ENCODE peak calls at places on chromosomes 2 and 18, in four cellular contexts. B is fibroblast of lung, N is stomach, X is endothelial cell of umbilical vein. S is an unnamed sample. For H3K36me3 and H3K27me3, the result is how much of the 10 kb centered on the place peaks cover.

GRCh38 chr2:25806941-25807340 is 71.3 kb downstream of the ASXL2 start:
- DNase-seq in N (no peak), X (no peak), B (no peak), S (no peak)

GRCh38 chr18:9048808-9049494 is 53.5 kb upstream of the NDUFV2 start:
- DNase-seq in N (no peak), B (no peak), X (no peak), S (no peak)

GRCh38 chr18:14179306-14179705 is 47.1 kb upstream of the ZNF519 start:
- DNase-seq in B (no peak), X (no peak), N (no peak), S (no peak)

GRCh38 chr2:172985139-172985874 is 90.3 kb upstream of the MAP3K20 start:
- DNase-seq in N (peak), X (peak), B (no peak), S (peak)

GRCh38 chr2:147171961-147172360 is 672.9 kb upstream of the ACVR2A start:
- DNase-seq in N (no peak), B (peak), X (no peak), S (no peak)

GRCh38 chr2:137975280-137976271 is 11.3 kb downstream of the HNMT start:
- DNase-seq in N (no peak), B (no peak), X (no peak), S (no peak)

GRCh38 chr2:84519332-84519957 is 3.1 kb downstream of the DNAH6 start:
- DNase-seq in B (no peak), X (no peak), N (no peak), S (no peak)

GRCh38 chr2:120904379-120904778 is 168.7 kb downstream of the GLI2 start:
- DNase-seq in X (no peak), N (no peak), B (no peak), S (no peak)

GRCh38 chr2:149001496-149001895 is 37.0 kb upstream of the LYPD6B start:
- DNase-seq in B (no peak), N (no peak), X (no peak), S (no peak)

GRCh38 chr2:234628953-234629352 is 132.1 kb upstream of the ARL4C start:
- DNase-seq in B (no peak), X (no peak), N (no peak), S (no peak)

GRCh38 chr2:213065583-213066444 is 85.6 kb downstream of the IKZF2 start:
- DNase-seq in N (peak), B (peak), X (no peak), S (peak)

GRCh38 chr18:3044931-3045698 is 32.2 kb upstream of the LPIN2 start:
- DNase-seq in X (peak), B (no peak), N (peak), S (no peak)

GRCh38 chr2:120228503-120228902 is 5.3 kb upstream of the TMEM185B start:
- DNase-seq in B (no peak), X (no peak), N (no peak), S (no peak)

GRCh38 chr2:63054812-63055509 is 4.3 kb downstream of the OTX1 start:
- DNase-seq in B (no peak), X (no peak), N (no peak), S (no peak)

GRCh38 chr2:63053889-63054725 is 3.5 kb downstream of the OTX1 start:
- DNase-seq in N (no peak), B (no peak), X (peak), S (no peak)

GRCh38 chr2:63057249-63058148 is 6.9 kb downstream of the OTX1 start:
- DNase-seq in X (peak), N (no peak), B (no peak), S (no peak)

GRCh38 chr2:63056309-63057065 is 5.9 kb downstream of the OTX1 start:
- DNase-seq in N (no peak), X (no peak), B (no peak), S (no peak)

DNA sequence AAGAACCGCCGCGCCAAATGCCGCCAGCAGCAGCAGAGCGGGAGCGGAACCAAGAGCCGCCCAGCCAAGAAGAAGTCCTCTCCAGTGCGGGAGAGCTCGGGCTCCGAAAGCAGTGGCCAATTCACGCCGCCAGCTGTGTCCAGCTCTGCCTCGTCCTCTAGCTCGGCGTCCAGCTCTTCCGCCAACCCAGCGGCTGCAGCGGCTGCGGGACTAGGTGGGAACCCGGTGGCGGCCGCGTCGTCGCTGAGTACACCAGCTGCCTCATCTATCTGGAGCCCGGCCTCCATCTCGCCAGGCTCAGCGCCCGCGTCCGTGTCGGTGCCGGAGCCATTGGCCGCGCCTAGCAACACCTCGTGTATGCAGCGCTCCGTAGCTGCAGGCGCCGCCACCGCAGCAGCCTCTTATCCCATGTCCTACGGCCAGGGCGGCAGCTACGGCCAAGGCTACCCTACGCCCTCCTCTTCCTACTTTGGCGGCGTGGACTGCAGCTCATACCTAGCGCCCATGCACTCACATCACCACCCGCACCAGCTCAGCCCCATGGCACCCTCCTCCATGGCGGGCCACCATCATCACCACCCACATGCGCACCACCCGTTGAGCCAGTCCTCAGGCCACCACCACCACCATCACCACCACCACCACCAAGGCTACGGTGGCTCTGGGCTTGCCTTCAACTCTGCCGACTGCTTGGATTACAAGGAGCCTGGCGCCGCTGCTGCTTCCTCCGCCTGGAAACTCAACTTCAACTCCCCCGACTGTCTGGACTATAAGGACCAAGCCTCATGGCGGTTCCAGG is 5.1 kb downstream of the OTX1 start:
- DNase-seq in N (no peak), B (no peak), X (no peak), S (no peak)
- H3K36me3 ChIP-seq in N (under half), B (under half), X (under half), S (under half)

GRCh38 chr2:136238214-136238551 is 120.2 kb upstream of the CXCR4 start:
- DNase-seq in N (no peak), X (no peak), B (no peak), S (peak)

GRCh38 chr2:136234261-136234660 is 116.3 kb upstream of the CXCR4 start:
- DNase-seq in X (no peak), N (no peak), B (no peak), S (no peak)

GRCh38 chr2:136238552-136239346 is 120.8 kb upstream of the CXCR4 start:
- DNase-seq in X (peak), N (no peak), B (peak), S (peak)

GRCh38 chr2:136233315-136233714 is 115.4 kb upstream of the CXCR4 start:
- DNase-seq in N (no peak), X (no peak), B (no peak), S (no peak)

DNA sequence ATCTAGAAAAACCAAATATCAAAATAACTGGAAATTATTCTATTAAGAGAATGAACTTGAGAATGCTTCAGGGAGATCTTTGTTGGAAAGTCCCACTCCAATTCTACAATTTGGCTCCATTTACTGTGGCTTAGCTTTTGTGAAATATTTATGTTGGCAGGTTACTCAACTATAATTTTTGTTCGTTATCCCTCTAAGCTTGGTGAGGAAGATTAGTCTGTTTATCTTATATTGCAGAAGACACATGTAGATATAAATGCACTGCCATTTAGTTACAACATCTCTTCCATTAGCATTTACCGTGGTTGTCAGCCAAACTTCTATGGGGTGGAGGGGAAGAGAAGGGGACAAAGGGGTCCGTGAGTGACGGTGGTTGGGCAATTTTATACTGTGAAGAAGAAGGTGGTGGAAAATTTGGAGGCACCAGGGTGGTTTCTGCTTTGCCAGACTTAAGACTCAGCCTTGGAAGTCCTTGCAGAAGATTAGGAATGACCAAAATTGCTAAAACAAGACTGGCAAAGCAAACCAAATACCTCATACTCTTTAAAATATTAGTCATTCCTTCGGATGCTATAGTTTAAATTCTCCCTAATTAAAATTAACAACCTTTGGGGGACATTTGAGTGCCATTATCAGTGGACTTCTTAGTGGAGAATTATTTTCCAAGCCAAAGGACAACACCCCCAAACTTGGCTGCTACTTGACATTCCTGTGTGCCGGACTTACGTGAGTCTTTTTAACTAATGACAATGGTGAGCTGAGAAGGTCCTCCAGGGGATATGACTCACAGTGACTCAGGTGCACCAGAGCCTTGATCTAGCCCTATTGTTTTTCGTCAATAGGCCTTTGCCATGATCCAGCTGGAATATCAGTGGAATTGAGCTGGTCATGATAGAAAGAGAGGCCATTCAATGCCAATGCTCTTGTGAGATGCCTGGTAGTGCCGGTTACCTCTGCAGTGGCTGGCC is 117.8 kb upstream of the CXCR4 start:
- DNase-seq in N (no peak), B (peak), X (peak), S (peak)
- H3K27me3 ChIP-seq in N (under half), B (under half), X (under half), S (under half)

DNA sequence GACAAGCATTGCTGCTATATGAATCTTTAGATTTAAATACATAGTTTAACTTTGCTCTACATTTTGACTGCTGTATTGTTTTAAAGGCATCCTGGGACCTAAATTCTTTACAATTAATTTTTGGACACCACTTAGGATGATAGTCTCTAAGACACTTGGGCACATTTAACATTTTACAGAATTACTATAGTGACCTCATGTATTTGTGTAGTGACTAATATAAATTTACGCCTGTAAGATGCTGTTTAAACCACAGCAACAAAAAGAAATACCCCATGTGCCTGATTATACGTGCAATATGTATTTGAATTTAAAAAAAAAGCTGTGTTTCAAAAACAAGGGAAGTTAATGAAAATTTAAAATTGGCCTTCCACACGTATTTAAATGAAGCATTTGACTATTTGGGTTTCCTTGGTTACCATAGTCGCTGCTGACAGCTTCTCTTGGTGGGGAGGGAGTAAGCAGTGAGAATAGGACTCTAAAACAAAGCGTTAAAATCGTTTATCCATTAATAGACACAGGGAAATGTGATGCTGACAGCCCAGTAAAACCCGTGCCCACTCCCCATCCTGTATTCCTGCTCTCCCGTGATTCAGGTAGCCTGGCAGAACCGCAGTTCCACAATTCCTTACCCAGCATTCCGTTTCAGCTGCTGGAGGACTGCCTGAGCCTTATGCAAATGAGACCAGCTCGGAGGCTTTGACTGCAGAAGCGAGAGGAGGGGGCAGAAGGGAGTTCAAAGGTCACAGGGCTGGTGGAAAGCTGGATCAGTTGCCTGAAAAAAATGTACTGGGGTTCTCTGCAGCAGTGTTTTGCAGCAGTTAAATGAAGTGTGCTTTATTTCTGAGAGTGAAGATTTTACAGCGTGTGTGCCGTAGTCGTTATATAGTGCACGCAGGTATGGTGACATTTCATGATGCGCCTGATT is 104.3 kb downstream of the CSRNP3 start:
- DNase-seq in N (peak), B (peak), X (peak), S (peak)
- H3K36me3 ChIP-seq in N (under half), B (under half), X (under half), S (under half)

GRCh38 chr2:128641421-128642095 is 322.9 kb upstream of the HS6ST1 start:
- DNase-seq in N (peak), X (no peak), B (no peak), S (no peak)
- H3K27me3 ChIP-seq in N (under half), X (under half), B (under half), S (under half)

DNA sequence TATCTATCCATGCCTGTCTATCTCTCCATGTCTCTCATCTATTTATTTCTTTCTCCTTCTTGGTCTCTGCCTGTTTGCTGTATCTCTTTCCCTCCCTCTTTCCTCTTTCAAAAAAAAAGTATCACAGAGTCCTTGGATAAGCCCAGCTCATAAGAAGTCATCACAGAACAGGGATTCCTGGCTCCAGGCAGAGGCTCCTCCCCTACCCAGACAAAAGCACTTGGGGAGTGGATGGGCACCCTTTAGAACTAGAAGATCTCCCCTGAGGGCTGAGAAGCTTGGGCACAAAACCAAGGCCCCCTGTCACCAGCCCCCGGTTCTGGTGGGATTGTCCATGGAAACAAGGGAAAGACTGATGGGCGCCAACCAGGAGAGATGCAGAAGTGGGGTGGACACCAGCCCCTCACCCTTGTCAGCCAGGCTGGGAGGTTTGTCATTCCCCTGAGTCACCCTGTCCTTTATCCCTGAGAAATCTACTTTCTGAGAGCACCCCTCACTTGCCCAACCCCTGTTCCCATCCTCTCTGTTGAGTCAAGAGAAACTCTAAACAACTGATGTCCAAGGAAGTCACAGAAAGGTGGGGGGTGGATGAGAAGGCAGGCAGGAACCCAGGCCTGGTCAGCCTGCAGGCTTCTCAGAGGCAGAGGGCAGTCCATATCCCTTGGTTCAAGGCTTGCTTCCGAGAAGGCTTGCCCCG is 127.1 kb downstream of the TNS1 start:
- DNase-seq in N (no peak), X (no peak), B (no peak), S (no peak)
- H3K36me3 ChIP-seq in N (half or more), X (under half), B (under half), S (under half)

DNA sequence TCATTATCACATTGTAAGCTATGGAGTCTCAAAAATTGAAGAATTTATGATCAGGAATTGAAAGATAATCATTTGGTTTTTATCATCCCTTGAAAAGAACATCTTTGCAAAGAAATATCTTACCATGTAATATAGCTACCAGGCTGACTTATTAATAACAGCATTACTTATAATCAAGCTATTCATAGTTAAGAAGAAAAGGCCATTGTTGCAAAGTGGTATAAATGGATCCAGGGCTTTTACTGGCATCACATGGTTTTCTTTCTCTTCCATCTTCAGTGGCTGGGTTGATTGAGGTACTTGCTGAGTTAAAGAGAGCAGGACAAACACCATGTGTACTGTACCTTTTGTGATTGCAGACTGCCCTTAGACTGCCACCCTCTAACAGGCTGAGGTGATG is 39.6 kb downstream of the MFSD6 start:
- DNase-seq in B (no peak), X (no peak), N (no peak), S (no peak)
- H3K27me3 ChIP-seq in B (under half), X (under half), N (under half), S (under half)

DNA sequence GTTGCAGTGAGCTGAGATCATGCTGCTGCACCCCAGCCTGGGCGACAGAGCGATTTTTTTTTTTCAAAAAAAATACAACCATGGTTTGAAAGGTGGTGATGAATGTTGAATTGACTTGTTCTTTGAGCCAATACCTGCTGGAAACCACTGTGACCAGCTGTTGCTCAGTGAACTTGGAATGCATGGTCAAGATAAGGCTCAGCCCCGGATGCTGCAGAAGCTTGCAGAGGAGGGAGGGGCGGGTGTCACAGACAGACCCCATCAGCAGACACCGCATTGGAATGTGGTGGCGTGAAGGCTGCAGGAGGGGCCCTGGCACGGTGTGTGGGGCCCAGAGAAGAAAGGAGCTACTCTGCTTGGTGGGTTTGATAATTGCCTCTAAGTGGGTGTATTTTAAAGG is 91.6 kb downstream of the ITGB1BP1 start:
- DNase-seq in B (peak), N (no peak), X (no peak), S (no peak)
- H3K36me3 ChIP-seq in B (under half), N (under half), X (under half), S (half or more)

GRCh38 chr2:69184224-69184623 is 171.2 kb downstream of the ANTXR1 start:
- DNase-seq in N (no peak), X (no peak), B (no peak), S (no peak)
- H3K27me3 ChIP-seq in N (under half), X (under half), B (under half), S (under half)

GRCh38 chr2:203280428-203281064 is 41.7 kb downstream of the CYP20A1 start:
- DNase-seq in N (no peak), X (peak), B (peak), S (peak)
- H3K36me3 ChIP-seq in N (half or more), X (under half), B (under half), S (half or more)